ENCODE peak calls at places on chromosome 14, in seven cellular contexts. One of them, this sample, is unnamed.
A peak's percentile ranks its signal among the peaks of the same experiment; 100 is the strongest.

GRCh38 chr14:100906420-100906819 is 2.9 kb upstream of the RTL1 start:
- DNase-seq in ascending aorta: no peak
- DNase-seq in cardiac muscle cell: peak; percentile 24
- DNase-seq in adipocyte: no peak
- DNase-seq in GM23248: no peak
- DNase-seq in suprapubic skin: no peak
- DNase-seq in right atrium auricular region: no peak
- DNase-seq in this sample: no peak

GRCh38 chr14:64196668-64197411 is 97.3 kb downstream of the ESR2 start:
- DNase-seq in cardiac muscle cell: peak; percentile 76
- DNase-seq in right atrium auricular region: peak; percentile 68
- DNase-seq in adipocyte: peak; percentile 41
- DNase-seq in ascending aorta: no peak
- DNase-seq in suprapubic skin: no peak
- DNase-seq in GM23248: peak; percentile 70
- DNase-seq in this sample: no peak

GRCh38 chr14:32252030-32252670 is 49.1 kb upstream of the RNU6-8 start:
- DNase-seq in suprapubic skin: no peak
- DNase-seq in right atrium auricular region: peak; percentile 68
- DNase-seq in cardiac muscle cell: peak; percentile 83
- DNase-seq in GM23248: peak; percentile 80
- DNase-seq in ascending aorta: peak; percentile 77
- DNase-seq in adipocyte: peak; percentile 88
- DNase-seq in this sample: peak; percentile 69

GRCh38 chr14:99382781-99383456 is 97.7 kb downstream of the SETD3 start:
- DNase-seq in right atrium auricular region: no peak
- DNase-seq in adipocyte: peak; percentile 2
- DNase-seq in suprapubic skin: no peak
- DNase-seq in GM23248: no peak
- DNase-seq in cardiac muscle cell: no peak
- DNase-seq in ascending aorta: no peak
- DNase-seq in this sample: no peak

GRCh38 chr14:39812532-39813320 is 380.5 kb upstream of the FBXO33 start:
- DNase-seq in cardiac muscle cell: no peak
- DNase-seq in adipocyte: no peak
- DNase-seq in GM23248: no peak
- DNase-seq in ascending aorta: no peak
- DNase-seq in right atrium auricular region: no peak
- DNase-seq in suprapubic skin: no peak
- DNase-seq in this sample: no peak

GRCh38 chr14:89015016-89015415 is 190.6 kb downstream of the TTC8 start:
- DNase-seq in suprapubic skin: no peak
- DNase-seq in ascending aorta: no peak
- DNase-seq in right atrium auricular region: no peak
- DNase-seq in cardiac muscle cell: no peak
- DNase-seq in GM23248: peak; percentile 24
- DNase-seq in adipocyte: no peak
- DNase-seq in this sample: no peak

GRCh38 chr14:90388437-90388836 is 8.4 kb upstream of the CALM1 start:
- DNase-seq in suprapubic skin: no peak
- DNase-seq in right atrium auricular region: no peak
- DNase-seq in ascending aorta: no peak
- DNase-seq in cardiac muscle cell: peak; percentile 72
- DNase-seq in GM23248: peak; percentile 87
- DNase-seq in adipocyte: peak; percentile 84
- DNase-seq in this sample: no peak

GRCh38 chr14:68687746-68688145 is 105.1 kb downstream of the ZFP36L1 start:
- DNase-seq in right atrium auricular region: no peak
- DNase-seq in ascending aorta: no peak
- DNase-seq in GM23248: peak; percentile 95
- DNase-seq in adipocyte: peak; percentile 85
- DNase-seq in suprapubic skin: no peak
- DNase-seq in cardiac muscle cell: no peak
- DNase-seq in this sample: no peak

GRCh38 chr14:52328286-52328685 is 14.2 kb downstream of the PTGER2 start:
- DNase-seq in adipocyte: peak; percentile 75
- DNase-seq in cardiac muscle cell: no peak
- DNase-seq in GM23248: peak; percentile 86
- DNase-seq in suprapubic skin: no peak
- DNase-seq in ascending aorta: no peak
- DNase-seq in right atrium auricular region: no peak
- DNase-seq in this sample: no peak

GRCh38 chr14:100108042-100108825 is 43.0 kb downstream of the EVL start:
- DNase-seq in ascending aorta: peak; percentile 90
- DNase-seq in suprapubic skin: peak; percentile 90
- DNase-seq in GM23248: peak; percentile 78
- DNase-seq in adipocyte: peak; percentile 90
- DNase-seq in cardiac muscle cell: peak; percentile 88
- DNase-seq in right atrium auricular region: peak; percentile 80
- DNase-seq in this sample: peak; percentile 85

GRCh38 chr14:63388766-63389431 is 70.2 kb upstream of the GPHB5 start:
- DNase-seq in ascending aorta: no peak
- DNase-seq in right atrium auricular region: no peak
- DNase-seq in cardiac muscle cell: peak; percentile 67
- DNase-seq in GM23248: peak; percentile 76
- DNase-seq in suprapubic skin: no peak
- DNase-seq in adipocyte: peak; percentile 79
- DNase-seq in this sample: peak; percentile 68

GRCh38 chr14:79369359-79370332 is 841.7 kb downstream of the DIO2 start:
- DNase-seq in ascending aorta: no peak
- DNase-seq in adipocyte: peak; percentile 32
- DNase-seq in cardiac muscle cell: peak; percentile 21
- DNase-seq in GM23248: peak; percentile 56
- DNase-seq in suprapubic skin: no peak
- DNase-seq in right atrium auricular region: no peak
- DNase-seq in this sample: no peak

GRCh38 chr14:95245334-95245733 is 74.4 kb downstream of the CLMN start:
- DNase-seq in ascending aorta: no peak
- DNase-seq in suprapubic skin: no peak
- DNase-seq in cardiac muscle cell: no peak
- DNase-seq in GM23248: no peak
- DNase-seq in right atrium auricular region: no peak
- DNase-seq in adipocyte: no peak
- DNase-seq in this sample: no peak

GRCh38 chr14:101457177-101457935 is 103.9 kb upstream of the DIO3 start:
- DNase-seq in suprapubic skin: no peak
- DNase-seq in adipocyte: no peak
- DNase-seq in right atrium auricular region: no peak
- DNase-seq in cardiac muscle cell: no peak
- DNase-seq in GM23248: no peak
- DNase-seq in ascending aorta: no peak
- DNase-seq in this sample: no peak

GRCh38 chr14:64089920-64090319 is 204.3 kb downstream of the ESR2 start:
- DNase-seq in cardiac muscle cell: no peak
- DNase-seq in right atrium auricular region: no peak
- DNase-seq in GM23248: no peak
- DNase-seq in ascending aorta: no peak
- DNase-seq in adipocyte: peak; percentile 6
- DNase-seq in suprapubic skin: no peak
- DNase-seq in this sample: no peak

GRCh38 chr14:100237735-100238418 is 1.1 kb upstream of the YY1 start:
- DNase-seq in cardiac muscle cell: peak; percentile 79
- DNase-seq in ascending aorta: peak; percentile 71
- DNase-seq in suprapubic skin: peak; percentile 68
- DNase-seq in adipocyte: peak; percentile 73
- DNase-seq in right atrium auricular region: no peak
- DNase-seq in GM23248: peak; percentile 67
- DNase-seq in this sample: peak; percentile 59

GRCh38 chr14:83867871-83868270 is 1662.1 kb upstream of the FLRT2 start:
- DNase-seq in ascending aorta: no peak
- DNase-seq in suprapubic skin: no peak
- DNase-seq in GM23248: no peak
- DNase-seq in cardiac muscle cell: peak; percentile 1
- DNase-seq in adipocyte: no peak
- DNase-seq in right atrium auricular region: no peak
- DNase-seq in this sample: no peak

GRCh38 chr14:91195881-91196280 is 48.6 kb downstream of the GPR68 start:
- DNase-seq in right atrium auricular region: no peak
- DNase-seq in cardiac muscle cell: no peak
- DNase-seq in GM23248: no peak
- DNase-seq in adipocyte: no peak
- DNase-seq in ascending aorta: no peak
- DNase-seq in suprapubic skin: no peak
- DNase-seq in this sample: no peak

GRCh38 chr14:39367387-39367751 is 64.9 kb downstream of the FBXO33 start:
- DNase-seq in ascending aorta: no peak
- DNase-seq in suprapubic skin: no peak
- DNase-seq in right atrium auricular region: no peak
- DNase-seq in GM23248: no peak
- DNase-seq in adipocyte: no peak
- DNase-seq in cardiac muscle cell: peak; percentile 13
- DNase-seq in this sample: no peak

GRCh38 chr14:72651081-72651480 is 242.8 kb downstream of the DPF3 start:
- DNase-seq in suprapubic skin: no peak
- DNase-seq in cardiac muscle cell: peak; percentile 36
- DNase-seq in GM23248: peak; percentile 40
- DNase-seq in right atrium auricular region: no peak
- DNase-seq in adipocyte: no peak
- DNase-seq in ascending aorta: no peak
- DNase-seq in this sample: no peak

GRCh38 chr14:49623941-49624806 is 3.6 kb downstream of the MGAT2 start:
- DNase-seq in adipocyte: no peak
- DNase-seq in right atrium auricular region: no peak
- DNase-seq in suprapubic skin: no peak
- DNase-seq in ascending aorta: no peak
- DNase-seq in cardiac muscle cell: no peak
- DNase-seq in GM23248: peak; percentile 48
- DNase-seq in this sample: peak; percentile 36

GRCh38 chr14:49621114-49621881 is 699 bp downstream of the MGAT2 start:
- DNase-seq in adipocyte: no peak
- DNase-seq in cardiac muscle cell: no peak
- DNase-seq in ascending aorta: peak; percentile 85
- DNase-seq in right atrium auricular region: peak; percentile 75
- DNase-seq in suprapubic skin: peak; percentile 85
- DNase-seq in GM23248: peak; percentile 76
- DNase-seq in this sample: peak; percentile 67

GRCh38 chr14:49622022-49622607 is 1.5 kb downstream of the MGAT2 start:
- DNase-seq in GM23248: peak; percentile 22
- DNase-seq in cardiac muscle cell: no peak
- DNase-seq in ascending aorta: no peak
- DNase-seq in right atrium auricular region: no peak
- DNase-seq in adipocyte: no peak
- DNase-seq in suprapubic skin: no peak
- DNase-seq in this sample: no peak

GRCh38 chr14:49620182-49621113 is at the start of the genes MGAT2 and RPL36AL:
- DNase-seq in GM23248: peak; percentile 99
- DNase-seq in suprapubic skin: peak; percentile 99
- DNase-seq in right atrium auricular region: peak; percentile 98
- DNase-seq in cardiac muscle cell: peak; percentile 97
- DNase-seq in adipocyte: peak; percentile 99
- DNase-seq in ascending aorta: peak; percentile 98
- DNase-seq in this sample: peak; percentile 99

DNA sequence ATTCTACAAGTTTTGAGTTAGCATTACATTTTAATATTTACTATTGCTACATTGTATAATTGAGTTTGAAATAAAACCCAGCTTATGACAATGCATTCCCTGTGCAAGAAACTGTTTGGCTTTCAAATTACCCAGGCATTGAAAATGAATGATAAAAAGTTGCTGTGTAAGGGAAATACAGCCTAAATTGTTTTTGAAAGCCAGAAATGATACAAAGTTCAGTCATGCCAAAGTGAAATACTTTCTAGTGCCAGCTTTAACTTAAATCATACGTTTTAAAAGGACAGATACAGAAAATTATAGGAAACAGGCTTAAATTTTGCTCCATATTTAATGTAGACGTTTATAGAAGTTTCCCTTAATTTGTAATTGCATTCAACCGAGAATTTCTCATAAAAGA is 2.8 kb downstream of the MGAT2 start:
- DNase-seq in ascending aorta: no peak
- DNase-seq in adipocyte: peak; percentile 26
- DNase-seq in GM23248: no peak
- DNase-seq in right atrium auricular region: no peak
- DNase-seq in cardiac muscle cell: no peak
- DNase-seq in suprapubic skin: no peak
- DNase-seq in this sample: no peak
- H3K4me3 ChIP-seq in ascending aorta: no peak overlapping the region
- H3K4me3 ChIP-seq in adipocyte: peak overlapping the region; percentile 99
- H3K4me3 ChIP-seq in GM23248: peak overlapping the region; percentile 90
- H3K4me3 ChIP-seq in right atrium auricular region: no peak overlapping the region
- H3K4me3 ChIP-seq in cardiac muscle cell: no peak overlapping the region
- H3K4me3 ChIP-seq in suprapubic skin: no peak overlapping the region
- H3K4me3 ChIP-seq in this sample: no peak overlapping the region

GRCh38 chr14:74281069-74281468 is 21.7 kb downstream of the ABCD4 start:
- DNase-seq in right atrium auricular region: no peak
- DNase-seq in GM23248: no peak
- DNase-seq in adipocyte: no peak
- DNase-seq in suprapubic skin: no peak
- DNase-seq in ascending aorta: no peak
- DNase-seq in cardiac muscle cell: no peak
- DNase-seq in this sample: no peak
- H3K36me3 ChIP-seq in right atrium auricular region: peaks cover 28% of the 10 kb centered on the region
- H3K36me3 ChIP-seq in GM23248: peaks cover 9% of the 10 kb centered on the region
- H3K36me3 ChIP-seq in adipocyte: peaks cover 25% of the 10 kb centered on the region
- H3K36me3 ChIP-seq in suprapubic skin: peaks cover 48% of the 10 kb centered on the region
- H3K36me3 ChIP-seq in ascending aorta: peaks cover 28% of the 10 kb centered on the region
- H3K36me3 ChIP-seq in cardiac muscle cell: peaks cover 17% of the 10 kb centered on the region
- H3K36me3 ChIP-seq in this sample: no peaks in the 10 kb centered on the region

DNA sequence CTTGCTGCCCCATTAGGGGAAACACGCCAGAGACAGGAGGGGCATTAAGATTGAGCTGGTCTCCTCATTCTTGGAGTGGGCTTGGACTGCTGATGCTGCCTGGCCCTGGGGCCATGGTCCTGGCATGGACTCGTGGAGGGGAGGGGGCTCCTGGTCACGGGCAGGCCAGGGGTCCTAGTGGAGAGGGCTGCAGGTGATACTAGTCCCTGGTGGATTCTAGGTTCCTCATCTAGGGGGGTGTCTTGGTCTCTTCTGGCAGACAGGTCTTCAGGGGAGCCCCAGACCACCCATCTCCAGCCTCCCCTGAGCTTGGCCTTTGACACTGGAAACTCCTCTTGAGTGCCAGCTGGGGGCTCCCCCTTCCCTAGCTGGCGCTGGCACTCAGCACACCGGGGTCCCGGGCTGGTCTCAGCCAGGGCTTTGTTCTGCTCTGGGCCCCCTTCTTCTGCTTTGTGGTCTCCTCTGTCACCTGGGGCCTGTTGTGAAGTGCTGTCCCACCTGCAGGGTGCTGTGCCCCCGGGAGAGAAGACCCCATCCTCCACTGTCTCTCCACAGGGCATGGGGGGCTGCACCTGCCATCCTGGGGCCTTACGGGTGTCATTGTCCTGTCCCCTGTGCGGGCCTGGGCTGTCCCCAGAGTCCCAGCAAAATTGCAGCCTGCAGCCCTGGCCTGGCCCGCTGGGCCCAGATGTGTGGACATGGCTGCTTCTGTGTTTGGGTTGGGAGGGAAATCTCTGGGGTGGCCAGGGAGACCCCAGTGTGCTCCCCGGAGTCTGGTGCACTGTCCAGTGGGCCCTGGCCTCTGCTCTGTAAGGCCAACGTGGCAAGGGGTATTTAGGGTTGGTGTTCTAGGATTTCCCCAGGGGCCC is 2.3 kb downstream of the KIF26A start:
- DNase-seq in ascending aorta: peak; percentile 55
- DNase-seq in right atrium auricular region: no peak
- DNase-seq in cardiac muscle cell: no peak
- DNase-seq in suprapubic skin: no peak
- DNase-seq in GM23248: no peak
- DNase-seq in adipocyte: no peak
- DNase-seq in this sample: no peak
- H3K4me3 ChIP-seq in ascending aorta: no peak overlapping the region
- H3K4me3 ChIP-seq in right atrium auricular region: peak overlapping the region; percentile 64
- H3K4me3 ChIP-seq in cardiac muscle cell: no peak overlapping the region
- H3K4me3 ChIP-seq in suprapubic skin: no peak overlapping the region
- H3K4me3 ChIP-seq in GM23248: no peak overlapping the region
- H3K4me3 ChIP-seq in adipocyte: no peak overlapping the region
- H3K4me3 ChIP-seq in this sample: no peak overlapping the region

GRCh38 chr14:102726191-102726949 is 50.9 kb upstream of the TRAF3 start:
- DNase-seq in cardiac muscle cell: no peak
- DNase-seq in suprapubic skin: no peak
- DNase-seq in ascending aorta: no peak
- DNase-seq in right atrium auricular region: no peak
- DNase-seq in GM23248: no peak
- DNase-seq in adipocyte: no peak
- DNase-seq in this sample: no peak
- H3K36me3 ChIP-seq in cardiac muscle cell: peaks cover 28% of the 10 kb centered on the region
- H3K36me3 ChIP-seq in suprapubic skin: peaks cover 71% of the 10 kb centered on the region
- H3K36me3 ChIP-seq in ascending aorta: peaks cover 21% of the 10 kb centered on the region
- H3K36me3 ChIP-seq in right atrium auricular region: peaks cover 44% of the 10 kb centered on the region
- H3K36me3 ChIP-seq in GM23248: peaks cover 38% of the 10 kb centered on the region
- H3K36me3 ChIP-seq in adipocyte: peaks cover 69% of the 10 kb centered on the region
- H3K36me3 ChIP-seq in this sample: no peaks in the 10 kb centered on the region